ENCODE peak calls at places on chromosome 14, in eight cellular contexts. One of them, this sample, is unnamed.

GRCh38 chr14:59254146-59254910 is 65.9 kb downstream of the DAAM1 start:
- DNase-seq in coronary artery: no peak
- DNase-seq in spleen: no peak
- DNase-seq in GM10248: no peak
- DNase-seq in AG04450: peak
- DNase-seq in MCF 10A: peak
- DNase-seq in lower leg skin: peak
- DNase-seq in foreskin fibroblast: peak
- DNase-seq in this sample: no peak

GRCh38 chr14:102043251-102044025 is 43.4 kb downstream of the HSP90AA1 start:
- DNase-seq in coronary artery: no peak
- DNase-seq in spleen: no peak
- DNase-seq in GM10248: no peak
- DNase-seq in AG04450: no peak
- DNase-seq in MCF 10A: no peak
- DNase-seq in lower leg skin: no peak
- DNase-seq in foreskin fibroblast: peak
- DNase-seq in this sample: no peak

GRCh38 chr14:88256997-88257755 is 65.9 kb downstream of the KCNK10 start:
- DNase-seq in coronary artery: no peak
- DNase-seq in spleen: no peak
- DNase-seq in GM10248: no peak
- DNase-seq in AG04450: no peak
- DNase-seq in MCF 10A: no peak
- DNase-seq in lower leg skin: no peak
- DNase-seq in foreskin fibroblast: no peak
- DNase-seq in this sample: no peak

GRCh38 chr14:69643430-69644200 is 32.2 kb downstream of the SUSD6 start:
- DNase-seq in coronary artery: no peak
- DNase-seq in spleen: no peak
- DNase-seq in GM10248: no peak
- DNase-seq in AG04450: no peak
- DNase-seq in MCF 10A: peak
- DNase-seq in lower leg skin: peak
- DNase-seq in foreskin fibroblast: peak
- DNase-seq in this sample: no peak

GRCh38 chr14:57982161-57982560 is 116.3 kb upstream of the SLC35F4 start:
- DNase-seq in coronary artery: no peak
- DNase-seq in spleen: no peak
- DNase-seq in GM10248: no peak
- DNase-seq in AG04450: no peak
- DNase-seq in MCF 10A: no peak
- DNase-seq in lower leg skin: no peak
- DNase-seq in foreskin fibroblast: no peak
- DNase-seq in this sample: no peak

GRCh38 chr14:59292028-59292427 is 103.6 kb downstream of the DAAM1 start:
- DNase-seq in coronary artery: no peak
- DNase-seq in spleen: no peak
- DNase-seq in GM10248: no peak
- DNase-seq in AG04450: no peak
- DNase-seq in MCF 10A: no peak
- DNase-seq in lower leg skin: no peak
- DNase-seq in foreskin fibroblast: no peak
- DNase-seq in this sample: no peak

GRCh38 chr14:68363841-68364711 is 428.8 kb downstream of the ZFP36L1 start:
- DNase-seq in coronary artery: peak
- DNase-seq in spleen: peak
- DNase-seq in GM10248: no peak
- DNase-seq in AG04450: no peak
- DNase-seq in MCF 10A: no peak
- DNase-seq in lower leg skin: peak
- DNase-seq in foreskin fibroblast: no peak
- DNase-seq in this sample: peak

GRCh38 chr14:104953896-104954656 is 24.1 kb downstream of the AHNAK2 start:
- DNase-seq in coronary artery: no peak
- DNase-seq in spleen: peak
- DNase-seq in GM10248: no peak
- DNase-seq in AG04450: no peak
- DNase-seq in MCF 10A: no peak
- DNase-seq in lower leg skin: no peak
- DNase-seq in foreskin fibroblast: no peak
- DNase-seq in this sample: peak

GRCh38 chr14:99317231-99318090 is 45.5 kb upstream of the BCL11B start:
- DNase-seq in coronary artery: peak
- DNase-seq in spleen: peak
- DNase-seq in GM10248: peak
- DNase-seq in AG04450: no peak
- DNase-seq in MCF 10A: no peak
- DNase-seq in lower leg skin: peak
- DNase-seq in foreskin fibroblast: no peak
- DNase-seq in this sample: no peak

GRCh38 chr14:85934123-85934885 is 404.4 kb downstream of the FLRT2 start:
- DNase-seq in coronary artery: no peak
- DNase-seq in spleen: peak
- DNase-seq in GM10248: peak
- DNase-seq in AG04450: no peak
- DNase-seq in MCF 10A: peak
- DNase-seq in lower leg skin: no peak
- DNase-seq in foreskin fibroblast: no peak
- DNase-seq in this sample: no peak

GRCh38 chr14:62957562-62957961 is 87.7 kb downstream of the KCNH5 start:
- DNase-seq in coronary artery: no peak
- DNase-seq in spleen: no peak
- DNase-seq in GM10248: no peak
- DNase-seq in AG04450: peak
- DNase-seq in MCF 10A: peak
- DNase-seq in lower leg skin: no peak
- DNase-seq in foreskin fibroblast: peak
- DNase-seq in this sample: no peak

GRCh38 chr14:75636100-75636692 is 24.5 kb downstream of the ERG28 start:
- DNase-seq in coronary artery: no peak
- DNase-seq in spleen: no peak
- DNase-seq in GM10248: no peak
- DNase-seq in AG04450: no peak
- DNase-seq in MCF 10A: no peak
- DNase-seq in lower leg skin: no peak
- DNase-seq in foreskin fibroblast: peak
- DNase-seq in this sample: no peak

GRCh38 chr14:100891051-100891450 is 12.5 kb downstream of the RTL1 start:
- DNase-seq in coronary artery: no peak
- DNase-seq in spleen: peak
- DNase-seq in GM10248: no peak
- DNase-seq in AG04450: no peak
- DNase-seq in MCF 10A: no peak
- DNase-seq in lower leg skin: peak
- DNase-seq in foreskin fibroblast: no peak
- DNase-seq in this sample: peak

GRCh38 chr14:56423591-56423991 is 156.0 kb upstream of the TMEM260 start:
- DNase-seq in coronary artery: no peak
- DNase-seq in spleen: no peak
- DNase-seq in GM10248: no peak
- DNase-seq in AG04450: peak
- DNase-seq in MCF 10A: peak
- DNase-seq in lower leg skin: no peak
- DNase-seq in foreskin fibroblast: peak
- DNase-seq in this sample: no peak

GRCh38 chr14:90276627-90277367 is 20.4 kb downstream of the PSMC1 start:
- DNase-seq in coronary artery: no peak
- DNase-seq in spleen: no peak
- DNase-seq in GM10248: no peak
- DNase-seq in AG04450: no peak
- DNase-seq in MCF 10A: no peak
- DNase-seq in lower leg skin: peak
- DNase-seq in foreskin fibroblast: peak
- DNase-seq in this sample: no peak

GRCh38 chr14:75200451-75200850 is 24.0 kb upstream of the TMED10 start:
- DNase-seq in coronary artery: no peak
- DNase-seq in spleen: peak
- DNase-seq in GM10248: no peak
- DNase-seq in AG04450: no peak
- DNase-seq in MCF 10A: peak
- DNase-seq in lower leg skin: no peak
- DNase-seq in foreskin fibroblast: no peak
- DNase-seq in this sample: no peak

GRCh38 chr14:104935026-104935650 is 10.5 kb downstream of the PLD4 start:
- DNase-seq in coronary artery: no peak
- DNase-seq in spleen: no peak
- DNase-seq in GM10248: peak
- DNase-seq in AG04450: no peak
- DNase-seq in MCF 10A: peak
- DNase-seq in lower leg skin: peak
- DNase-seq in foreskin fibroblast: no peak
- DNase-seq in this sample: no peak

GRCh38 chr14:68792022-68792829 is 641 bp downstream of the ZFP36L1 start:
- DNase-seq in coronary artery: peak
- DNase-seq in spleen: peak
- DNase-seq in GM10248: peak
- DNase-seq in AG04450: no peak
- DNase-seq in MCF 10A: no peak
- DNase-seq in lower leg skin: peak
- DNase-seq in foreskin fibroblast: peak
- DNase-seq in this sample: no peak

DNA sequence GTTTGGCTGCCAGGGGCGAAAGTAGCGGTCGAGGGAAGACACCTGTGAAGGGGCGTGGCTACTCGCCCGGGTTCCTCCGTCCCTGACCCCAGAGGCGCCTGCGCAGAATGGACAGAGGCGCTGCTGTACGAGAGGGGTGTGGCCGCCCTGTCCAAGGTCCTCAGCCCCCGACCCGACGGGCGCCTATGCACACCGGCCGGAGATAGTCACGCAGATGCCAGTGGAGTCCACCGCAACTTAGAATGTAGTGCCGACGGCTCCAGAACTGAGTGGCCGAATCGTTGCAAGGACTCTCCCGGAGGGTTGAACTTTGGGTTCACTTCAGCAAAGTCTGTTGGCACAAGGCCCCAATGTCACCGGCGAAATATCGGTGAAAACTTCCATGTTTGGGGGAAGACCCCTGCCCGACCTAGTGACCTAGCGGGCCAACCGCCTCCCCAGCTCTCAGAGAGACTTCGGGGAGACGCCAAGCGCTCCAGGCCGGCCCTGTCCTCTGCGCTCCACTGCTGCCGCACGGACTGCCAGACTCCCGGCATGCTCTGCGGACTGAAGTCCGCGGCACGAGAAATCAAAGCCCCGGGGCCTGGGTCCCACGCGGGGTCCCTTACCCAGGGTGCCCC is 539 bp upstream of the RNU6-7 start:
- DNase-seq in coronary artery: peak
- DNase-seq in spleen: peak
- DNase-seq in GM10248: peak
- DNase-seq in AG04450: no peak
- DNase-seq in MCF 10A: peak
- DNase-seq in lower leg skin: peak
- DNase-seq in foreskin fibroblast: peak
- DNase-seq in this sample: peak
- TF ChIP-seq CTCF in coronary artery: no peak
- TF ChIP-seq CTCF in spleen: no peak
- TF ChIP-seq CTCF in GM10248: no peak
- TF ChIP-seq CTCF in AG04450: no peak
- TF ChIP-seq CTCF in MCF 10A: no peak
- TF ChIP-seq CTCF in lower leg skin: peak
- TF ChIP-seq CTCF in foreskin fibroblast: no peak
- TF ChIP-seq CTCF in this sample: no peak

GRCh38 chr14:32366256-32366655 is 37.2 kb downstream of the AKAP6 start:
- DNase-seq in coronary artery: no peak
- DNase-seq in spleen: no peak
- DNase-seq in GM10248: no peak
- DNase-seq in AG04450: no peak
- DNase-seq in MCF 10A: no peak
- DNase-seq in lower leg skin: no peak
- DNase-seq in foreskin fibroblast: peak
- DNase-seq in this sample: no peak
- TF ChIP-seq CTCF in coronary artery: no peak
- TF ChIP-seq CTCF in spleen: no peak
- TF ChIP-seq CTCF in GM10248: no peak
- TF ChIP-seq CTCF in AG04450: peak
- TF ChIP-seq CTCF in MCF 10A: no peak
- TF ChIP-seq CTCF in lower leg skin: no peak
- TF ChIP-seq CTCF in foreskin fibroblast: peak
- TF ChIP-seq CTCF in this sample: peak

DNA sequence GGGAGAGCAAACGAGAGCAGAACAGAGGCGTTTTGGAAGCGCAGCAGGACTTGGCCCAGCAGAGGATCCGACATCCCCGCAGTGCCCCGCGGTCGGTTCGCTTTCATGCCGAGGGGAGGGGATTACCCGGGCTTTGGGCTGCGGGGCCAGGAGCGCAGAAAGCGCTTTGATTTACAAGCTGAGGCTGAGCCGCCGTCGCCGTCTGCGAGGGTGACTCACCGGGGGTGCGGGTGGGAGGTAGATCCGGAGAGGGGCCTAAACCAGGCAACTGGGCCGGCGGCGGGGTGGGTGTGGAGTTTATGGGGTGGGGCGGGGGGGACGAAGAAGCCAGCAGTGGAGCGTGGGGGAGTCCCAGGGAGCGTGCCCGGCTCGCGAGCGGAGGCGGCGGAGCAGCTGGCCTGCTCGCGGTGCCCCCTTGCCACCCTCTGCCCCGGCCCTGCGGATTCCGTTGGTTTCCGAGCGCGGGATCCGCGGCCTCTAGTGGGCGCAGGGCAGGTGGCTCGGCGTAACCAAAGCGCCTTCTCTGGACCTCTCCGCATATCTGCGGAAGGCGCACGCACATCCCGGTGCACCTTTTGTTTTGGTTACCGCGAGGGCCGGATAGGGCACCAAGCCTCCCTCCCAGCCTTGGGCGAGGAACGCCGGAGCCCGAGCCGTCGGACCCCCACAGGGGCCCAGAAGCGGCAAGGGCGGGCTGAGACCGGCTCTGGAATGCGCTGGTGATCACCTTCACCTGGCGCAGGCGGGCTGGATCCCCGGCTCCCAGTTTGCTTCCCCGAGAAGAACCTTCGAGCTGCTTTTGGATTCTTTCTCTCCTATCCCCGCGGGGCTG is 2.6 kb downstream of the SIX4 start:
- DNase-seq in coronary artery: peak
- DNase-seq in spleen: peak
- DNase-seq in GM10248: peak
- DNase-seq in AG04450: no peak
- DNase-seq in MCF 10A: peak
- DNase-seq in lower leg skin: peak
- DNase-seq in foreskin fibroblast: peak
- DNase-seq in this sample: peak
- TF ChIP-seq CTCF in coronary artery: no peak
- TF ChIP-seq CTCF in spleen: no peak
- TF ChIP-seq CTCF in GM10248: peak
- TF ChIP-seq CTCF in AG04450: peak
- TF ChIP-seq CTCF in MCF 10A: peak
- TF ChIP-seq CTCF in lower leg skin: no peak
- TF ChIP-seq CTCF in foreskin fibroblast: peak
- TF ChIP-seq CTCF in this sample: peak

DNA sequence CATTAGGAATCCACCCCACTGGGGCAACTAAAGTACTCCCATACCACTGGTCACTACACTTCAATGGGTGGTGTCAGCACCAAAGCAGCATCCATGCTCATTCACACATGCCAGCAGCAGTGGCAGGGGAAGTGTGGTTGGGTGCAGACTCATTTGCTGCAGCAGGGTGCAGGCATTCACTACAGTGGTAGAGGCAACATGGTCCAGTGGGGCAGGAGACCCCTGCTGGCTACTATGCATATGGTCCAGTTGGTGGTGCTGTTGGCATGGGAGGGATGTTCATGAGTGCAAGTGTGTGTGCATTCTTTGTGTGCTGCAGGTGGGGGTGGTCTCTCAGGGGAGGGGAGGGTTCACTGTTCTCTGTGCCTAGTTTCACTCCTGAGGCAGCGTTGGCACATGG is 908.4 kb upstream of the NOVA1 start:
- DNase-seq in coronary artery: no peak
- DNase-seq in spleen: no peak
- DNase-seq in GM10248: no peak
- DNase-seq in AG04450: no peak
- DNase-seq in MCF 10A: no peak
- DNase-seq in lower leg skin: no peak
- DNase-seq in foreskin fibroblast: no peak
- DNase-seq in this sample: no peak
- TF ChIP-seq CTCF in coronary artery: no peak
- TF ChIP-seq CTCF in spleen: no peak
- TF ChIP-seq CTCF in GM10248: no peak
- TF ChIP-seq CTCF in AG04450: no peak
- TF ChIP-seq CTCF in MCF 10A: no peak
- TF ChIP-seq CTCF in lower leg skin: no peak
- TF ChIP-seq CTCF in foreskin fibroblast: no peak
- TF ChIP-seq CTCF in this sample: no peak